ENCODE peak calls at places on chromosome 1, in five cellular contexts. One of them, this sample, is unnamed. For H3K27me3, the result is how much of the 10 kb centered on the place peaks cover.

GRCh38 chr1:29804181-29804899 is 568.0 kb downstream of the PTPRU start:
- DNase-seq in upper lobe of right lung: no peak
- DNase-seq in K562: no peak
- DNase-seq in cardiac muscle cell: no peak
- DNase-seq in SJSA1: no peak
- DNase-seq in this sample: no peak

GRCh38 chr1:145847827-145848226 is 2.4 kb downstream of the NUDT17 start:
- DNase-seq in upper lobe of right lung: no peak
- DNase-seq in K562: no peak
- DNase-seq in cardiac muscle cell: no peak
- DNase-seq in SJSA1: no peak
- DNase-seq in this sample: no peak

GRCh38 chr1:46513536-46513935 is 23.9 kb downstream of the DMBX1 start:
- DNase-seq in upper lobe of right lung: no peak
- DNase-seq in K562: no peak
- DNase-seq in cardiac muscle cell: no peak
- DNase-seq in SJSA1: no peak
- DNase-seq in this sample: no peak

GRCh38 chr1:15902882-15903281 is 55.4 kb downstream of the SPEN start:
- DNase-seq in upper lobe of right lung: no peak
- DNase-seq in K562: no peak
- DNase-seq in cardiac muscle cell: no peak
- DNase-seq in SJSA1: no peak
- DNase-seq in this sample: no peak

GRCh38 chr1:157739229-157739901 is 37.6 kb downstream of the FCRL2 start:
- DNase-seq in upper lobe of right lung: no peak
- DNase-seq in K562: no peak
- DNase-seq in cardiac muscle cell: no peak
- DNase-seq in SJSA1: no peak
- DNase-seq in this sample: no peak

GRCh38 chr1:108892356-108893140 is 15.8 kb downstream of the GPSM2 start:
- DNase-seq in upper lobe of right lung: no peak
- DNase-seq in K562: no peak
- DNase-seq in cardiac muscle cell: no peak
- DNase-seq in SJSA1: no peak
- DNase-seq in this sample: no peak

GRCh38 chr1:83849191-83850061 is 149.5 kb downstream of the TTLL7 start:
- DNase-seq in upper lobe of right lung: no peak
- DNase-seq in K562: no peak
- DNase-seq in cardiac muscle cell: no peak
- DNase-seq in SJSA1: no peak
- DNase-seq in this sample: no peak

GRCh38 chr1:241985787-241986186 is 13.1 kb downstream of the MAP1LC3C start:
- DNase-seq in upper lobe of right lung: no peak
- DNase-seq in K562: peak
- DNase-seq in cardiac muscle cell: peak
- DNase-seq in SJSA1: no peak
- DNase-seq in this sample: peak

GRCh38 chr1:164611754-164612642 is 53.0 kb downstream of the PBX1 start:
- DNase-seq in upper lobe of right lung: no peak
- DNase-seq in K562: no peak
- DNase-seq in cardiac muscle cell: peak
- DNase-seq in SJSA1: peak
- DNase-seq in this sample: no peak

GRCh38 chr1:26468911-26469310 is 3.3 kb upstream of the HMGN2 start:
- DNase-seq in upper lobe of right lung: no peak
- DNase-seq in K562: no peak
- DNase-seq in cardiac muscle cell: no peak
- DNase-seq in SJSA1: no peak
- DNase-seq in this sample: peak

GRCh38 chr1:171799166-171799565 is 17.7 kb downstream of the METTL13 start:
- DNase-seq in upper lobe of right lung: no peak
- DNase-seq in K562: no peak
- DNase-seq in cardiac muscle cell: no peak
- DNase-seq in SJSA1: no peak
- DNase-seq in this sample: no peak

GRCh38 chr1:231493421-231494185 is 34.9 kb upstream of the TSNAX start:
- DNase-seq in upper lobe of right lung: no peak
- DNase-seq in K562: no peak
- DNase-seq in cardiac muscle cell: peak
- DNase-seq in SJSA1: no peak
- DNase-seq in this sample: no peak

GRCh38 chr1:167460836-167461235 is 57.5 kb downstream of the CD247 start:
- DNase-seq in upper lobe of right lung: peak
- DNase-seq in K562: no peak
- DNase-seq in cardiac muscle cell: no peak
- DNase-seq in SJSA1: no peak
- DNase-seq in this sample: no peak

GRCh38 chr1:109802901-109803561 is 39.3 kb upstream of the EPS8L3 start:
- DNase-seq in upper lobe of right lung: no peak
- DNase-seq in K562: no peak
- DNase-seq in cardiac muscle cell: no peak
- DNase-seq in SJSA1: peak
- DNase-seq in this sample: no peak

DNA sequence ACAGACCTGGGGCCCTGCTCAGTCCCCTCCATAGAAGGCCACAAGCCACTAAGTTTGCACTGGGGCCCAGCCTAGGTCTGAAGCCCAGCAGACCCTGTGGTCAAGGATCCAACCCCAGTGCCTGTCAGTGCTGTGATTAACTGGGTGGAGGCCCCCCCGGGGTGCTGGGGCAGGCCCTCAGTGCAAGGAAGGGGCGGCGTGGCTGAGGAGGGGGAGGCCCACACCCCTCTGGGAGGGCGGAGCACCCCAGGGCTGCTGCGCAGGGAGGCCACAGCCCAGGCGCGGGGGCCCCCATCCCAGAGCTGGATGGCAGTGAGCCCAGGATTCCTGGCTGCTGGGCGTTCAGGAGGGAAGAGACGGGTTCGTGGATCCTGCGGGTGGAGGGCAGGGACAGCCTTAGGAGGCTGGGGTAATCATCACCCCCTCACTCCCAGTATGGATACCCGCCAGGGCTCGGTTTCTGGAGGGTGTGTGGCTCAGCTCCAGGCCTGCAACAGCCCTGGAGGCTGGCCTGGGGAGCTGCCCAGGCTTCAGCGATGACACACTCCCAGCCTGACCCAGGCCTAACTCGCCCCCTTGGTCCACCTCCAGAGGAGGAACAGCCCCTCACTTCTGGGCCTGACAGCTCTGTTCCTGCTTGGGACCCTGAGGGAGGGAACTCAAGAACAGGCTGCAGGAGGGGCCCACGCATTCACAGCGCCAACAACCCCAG is 884 bp downstream of the GJC2 start:
- DNase-seq in upper lobe of right lung: peak
- DNase-seq in K562: peak
- DNase-seq in cardiac muscle cell: no peak
- DNase-seq in SJSA1: no peak
- DNase-seq in this sample: no peak
- H3K4me3 ChIP-seq in upper lobe of right lung: peak
- H3K4me3 ChIP-seq in K562: no peak
- H3K4me3 ChIP-seq in cardiac muscle cell: no peak
- H3K4me3 ChIP-seq in SJSA1: no peak
- H3K4me3 ChIP-seq in this sample: peak

GRCh38 chr1:58468612-58469493 is 77.7 kb downstream of the OMA1 start:
- DNase-seq in upper lobe of right lung: no peak
- DNase-seq in K562: no peak
- DNase-seq in cardiac muscle cell: no peak
- DNase-seq in SJSA1: no peak
- DNase-seq in this sample: no peak
- H3K27ac ChIP-seq in upper lobe of right lung: no peak
- H3K27ac ChIP-seq in K562: no peak
- H3K27ac ChIP-seq in cardiac muscle cell: no peak
- H3K27ac ChIP-seq in SJSA1: no peak
- H3K27ac ChIP-seq in this sample: no peak

DNA sequence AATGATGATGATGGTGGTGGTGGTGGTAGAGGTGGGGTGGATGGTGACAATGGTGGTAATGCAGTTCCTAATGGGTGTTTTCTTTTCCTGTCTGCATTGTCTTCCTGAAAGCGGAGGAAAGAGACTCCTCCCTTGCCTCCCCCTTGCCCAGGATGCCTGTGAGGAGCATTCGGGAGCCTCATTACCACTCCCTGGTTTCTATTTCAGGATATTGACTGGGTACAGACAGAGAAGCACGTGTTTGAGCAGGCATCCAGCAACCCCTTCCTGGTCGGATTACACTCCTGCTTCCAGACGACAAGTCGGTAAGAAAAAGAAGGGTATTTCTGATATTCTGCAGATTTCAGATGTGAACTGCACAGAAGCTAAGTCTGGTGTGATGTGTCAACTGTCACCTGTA is 38.8 kb downstream of the FAAP20 start:
- DNase-seq in upper lobe of right lung: no peak
- DNase-seq in K562: no peak
- DNase-seq in cardiac muscle cell: no peak
- DNase-seq in SJSA1: no peak
- DNase-seq in this sample: no peak
- H3K27me3 ChIP-seq in upper lobe of right lung: under half
- H3K27me3 ChIP-seq in K562: half or more
- H3K27me3 ChIP-seq in cardiac muscle cell: under half
- H3K27me3 ChIP-seq in SJSA1: under half
- H3K27me3 ChIP-seq in this sample: under half

GRCh38 chr1:910311-910880 is 13.3 kb upstream of the SAMD11 start:
- DNase-seq in upper lobe of right lung: peak
- DNase-seq in K562: no peak
- DNase-seq in cardiac muscle cell: no peak
- DNase-seq in SJSA1: peak
- DNase-seq in this sample: no peak
- H3K4me3 ChIP-seq in upper lobe of right lung: no peak
- H3K4me3 ChIP-seq in K562: no peak
- H3K4me3 ChIP-seq in cardiac muscle cell: no peak
- H3K4me3 ChIP-seq in SJSA1: no peak
- H3K4me3 ChIP-seq in this sample: no peak

GRCh38 chr1:98693385-98693784 is 31.9 kb downstream of the SNX7 start:
- DNase-seq in upper lobe of right lung: no peak
- DNase-seq in K562: no peak
- DNase-seq in cardiac muscle cell: no peak
- DNase-seq in SJSA1: no peak
- DNase-seq in this sample: no peak
- H3K27ac ChIP-seq in upper lobe of right lung: no peak
- H3K27ac ChIP-seq in K562: no peak
- H3K27ac ChIP-seq in cardiac muscle cell: no peak
- H3K27ac ChIP-seq in SJSA1: no peak
- H3K27ac ChIP-seq in this sample: no peak

GRCh38 chr1:9111357-9111691 is 17.6 kb downstream of the GPR157 start:
- DNase-seq in upper lobe of right lung: no peak
- DNase-seq in K562: no peak
- DNase-seq in cardiac muscle cell: no peak
- DNase-seq in SJSA1: no peak
- DNase-seq in this sample: no peak
- H3K27me3 ChIP-seq in upper lobe of right lung: under half
- H3K27me3 ChIP-seq in K562: under half
- H3K27me3 ChIP-seq in cardiac muscle cell: under half
- H3K27me3 ChIP-seq in SJSA1: under half
- H3K27me3 ChIP-seq in this sample: under half

DNA sequence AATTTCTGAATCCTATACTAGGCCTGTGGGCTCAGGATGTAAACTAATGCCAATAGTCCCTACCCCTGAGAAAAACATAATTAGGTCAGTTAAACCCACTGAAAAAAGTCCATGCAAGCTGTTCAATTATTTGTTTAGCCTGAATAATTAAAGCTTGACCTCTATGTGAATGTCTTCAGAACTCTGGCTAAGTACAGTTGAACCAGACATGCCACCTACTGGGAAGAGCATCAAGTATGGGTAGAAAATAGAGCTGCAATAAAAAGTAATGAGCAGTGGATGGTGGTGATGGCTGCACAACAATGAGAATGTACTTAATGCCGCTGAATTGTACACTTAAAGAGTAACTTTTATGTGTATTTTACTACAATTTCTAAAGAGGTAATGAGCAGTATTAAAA is 23.6 kb upstream of the SLC19A2 start:
- DNase-seq in upper lobe of right lung: no peak
- DNase-seq in K562: no peak
- DNase-seq in cardiac muscle cell: no peak
- DNase-seq in SJSA1: no peak
- DNase-seq in this sample: no peak
- H3K4me3 ChIP-seq in upper lobe of right lung: no peak
- H3K4me3 ChIP-seq in K562: no peak
- H3K4me3 ChIP-seq in cardiac muscle cell: no peak
- H3K4me3 ChIP-seq in SJSA1: no peak
- H3K4me3 ChIP-seq in this sample: no peak

GRCh38 chr1:156497078-156497742 is 3.4 kb downstream of the MEF2D start:
- DNase-seq in upper lobe of right lung: peak
- DNase-seq in K562: no peak
- DNase-seq in cardiac muscle cell: no peak
- DNase-seq in SJSA1: no peak
- DNase-seq in this sample: no peak
- H3K27ac ChIP-seq in upper lobe of right lung: peak
- H3K27ac ChIP-seq in K562: no peak
- H3K27ac ChIP-seq in cardiac muscle cell: peak
- H3K27ac ChIP-seq in SJSA1: no peak
- H3K27ac ChIP-seq in this sample: peak

GRCh38 chr1:4129693-4130092 is 229.6 kb upstream of the C1orf174 start:
- DNase-seq in upper lobe of right lung: no peak
- DNase-seq in K562: no peak
- DNase-seq in cardiac muscle cell: no peak
- DNase-seq in SJSA1: no peak
- DNase-seq in this sample: no peak

GRCh38 chr1:4130096-4130495 is 230.0 kb upstream of the C1orf174 start:
- DNase-seq in upper lobe of right lung: no peak
- DNase-seq in K562: no peak
- DNase-seq in cardiac muscle cell: no peak
- DNase-seq in SJSA1: no peak
- DNase-seq in this sample: no peak

GRCh38 chr1:4131734-4132133 is 231.7 kb upstream of the C1orf174 start:
- DNase-seq in upper lobe of right lung: no peak
- DNase-seq in K562: no peak
- DNase-seq in cardiac muscle cell: no peak
- DNase-seq in SJSA1: no peak
- DNase-seq in this sample: no peak

GRCh38 chr1:4132525-4133308 is 232.6 kb upstream of the C1orf174 start:
- DNase-seq in upper lobe of right lung: peak
- DNase-seq in K562: no peak
- DNase-seq in cardiac muscle cell: no peak
- DNase-seq in SJSA1: no peak
- DNase-seq in this sample: no peak

DNA sequence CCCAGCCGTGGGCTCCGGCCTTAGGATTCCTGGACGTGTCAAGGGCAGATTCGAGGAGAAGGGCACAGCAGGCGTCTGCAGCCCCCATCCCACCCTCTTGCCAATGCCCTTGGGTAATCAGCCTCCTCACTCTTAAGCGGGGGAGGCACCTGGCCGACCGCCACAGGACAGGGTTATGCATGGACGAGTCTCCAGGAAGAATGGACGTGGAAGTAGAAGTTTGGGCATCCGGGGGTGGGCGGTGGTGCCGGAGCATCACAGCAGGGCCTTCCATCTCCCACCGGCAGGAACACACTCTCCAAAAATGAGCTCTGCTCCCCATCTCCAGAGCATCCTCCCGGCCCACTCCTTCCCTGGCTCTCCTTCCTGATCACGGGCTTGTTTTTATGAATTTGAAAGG is 233.5 kb upstream of the C1orf174 start:
- DNase-seq in upper lobe of right lung: no peak
- DNase-seq in K562: no peak
- DNase-seq in cardiac muscle cell: no peak
- DNase-seq in SJSA1: no peak
- DNase-seq in this sample: no peak
- H3K27me3 ChIP-seq in upper lobe of right lung: under half
- H3K27me3 ChIP-seq in K562: under half
- H3K27me3 ChIP-seq in cardiac muscle cell: under half
- H3K27me3 ChIP-seq in SJSA1: under half
- H3K27me3 ChIP-seq in this sample: under half